ENCODE peak calls at places on chromosomes 6 and 20, in four cellular contexts. G is IMR-90, E is H1, Q is H9. Y is an unnamed sample.
A peak's percentile ranks its signal among the peaks of the same experiment; 100 is the strongest.

GRCh38 chr6:79076160-79076559 is 1.9 kb downstream of the PHIP start:
- DNase-seq in E (no peak), G (peak; percentile 5), Q (no peak), Y (no peak)

GRCh38 chr6:78909391-78909790 is 42.0 kb downstream of the IRAK1BP1 start:
- DNase-seq in E (no peak), G (peak; percentile 53), Q (no peak), Y (no peak)

GRCh38 chr6:148557796-148558457 is 188.9 kb upstream of the UST start:
- DNase-seq in Q (no peak), G (no peak), E (no peak), Y (peak; percentile 18)

GRCh38 chr6:11756726-11757125 is 21.9 kb downstream of the ADTRP start:
- DNase-seq in E (no peak), G (no peak), Q (no peak), Y (no peak)

GRCh38 chr20:61170521-61170920 is 81.5 kb upstream of the CDH4 start:
- DNase-seq in Q (peak; percentile 78), E (peak; percentile 21), G (no peak), Y (peak; percentile 74)

GRCh38 chr6:10441004-10441654 is 26.3 kb upstream of the TFAP2A start:
- DNase-seq in E (no peak), G (peak; percentile 87), Q (no peak), Y (peak; percentile 83)

GRCh38 chr6:119326291-119327005 is 23.1 kb downstream of the MAN1A1 start:
- DNase-seq in Q (no peak), G (no peak), E (no peak), Y (peak; percentile 84)

GRCh38 chr6:169993861-169994481 is 242.5 kb downstream of the ERMARD start:
- DNase-seq in E (no peak), G (no peak), Q (peak; percentile 22), Y (no peak)

GRCh38 chr20:3786126-3786484 is 435 bp downstream of the CENPB start:
- DNase-seq in G (peak; percentile 61), E (no peak), Q (no peak), Y (peak; percentile 59)

GRCh38 chr6:15335916-15336315 is 90.0 kb downstream of the JARID2 start:
- DNase-seq in Q (no peak), E (no peak), G (no peak), Y (no peak)

GRCh38 chr6:145428656-145429173 is 306.6 kb downstream of the EPM2A start:
- DNase-seq in E (no peak), G (no peak), Q (no peak), Y (peak; percentile 74)

GRCh38 chr20:49979030-49979832 is 3.5 kb upstream of the SNAI1 start:
- DNase-seq in E (no peak), G (no peak), Q (peak; percentile 86), Y (peak; percentile 85)

GRCh38 chr6:147381734-147382133 is 126.8 kb upstream of the SAMD5 start:
- DNase-seq in G (peak; percentile 81), E (no peak), Q (no peak), Y (no peak)

GRCh38 chr20:10671850-10672578 is 1.8 kb downstream of the JAG1 start:
- DNase-seq in E (no peak), G (peak; percentile 46), Q (peak; percentile 56), Y (peak; percentile 52)

GRCh38 chr6:144055121-144055931 is 40.0 kb downstream of the SF3B5 start:
- DNase-seq in Q (no peak), E (no peak), G (no peak), Y (no peak)

GRCh38 chr6:12957321-12958051 is 240.9 kb downstream of the PHACTR1 start:
- DNase-seq in Q (peak; percentile 52), G (peak; percentile 13), E (no peak), Y (peak; percentile 47)

GRCh38 chr20:37243937-37244571 is 17.6 kb downstream of the GHRH start:
- DNase-seq in E (no peak), G (no peak), Q (no peak), Y (no peak)

GRCh38 chr6:343960-344815 is 47.4 kb upstream of the IRF4 start:
- DNase-seq in E (no peak), G (no peak), Q (no peak), Y (no peak)

GRCh38 chr6:41846666-41847237 is 48.4 kb downstream of the USP49 start:
- DNase-seq in E (peak; percentile 3), Q (peak; percentile 63), G (peak; percentile 94), Y (peak; percentile 67)

GRCh38 chr6:30450548-30450907 is 38.8 kb upstream of the HLA-E start:
- DNase-seq in E (no peak), G (no peak), Q (no peak), Y (no peak)

GRCh38 chr6:13946506-13946905 is 21.8 kb downstream of the RNF182 start:
- DNase-seq in E (no peak), G (no peak), Q (no peak), Y (no peak)

GRCh38 chr6:46113370-46113769 is 16.4 kb upstream of the ENPP4 start:
- DNase-seq in Q (peak; percentile 65), G (no peak), E (no peak), Y (peak; percentile 10)

GRCh38 chr6:42726485-42727083 is 4.2 kb upstream of the PRPH2 start:
- DNase-seq in Q (peak; percentile 65), E (no peak), G (peak; percentile 91), Y (peak; percentile 85)

GRCh38 chr20:43699941-43700565 is 26.7 kb downstream of the GTSF1L start:
- DNase-seq in Q (no peak), G (no peak), E (no peak), Y (no peak)

GRCh38 chr20:37990571-37991151 is 42.6 kb downstream of the TTI1 start:
- DNase-seq in E (no peak), Q (no peak), G (peak; percentile 78), Y (no peak)

GRCh38 chr20:9514072-9514460 is 324 bp upstream of the LAMP5 start:
- DNase-seq in Q (no peak), E (no peak), G (no peak), Y (no peak)

GRCh38 chr20:45088247-45088646 is 12.7 kb downstream of the KCNS1 start:
- DNase-seq in Q (no peak), E (no peak), G (peak; percentile 96), Y (peak; percentile 39)

GRCh38 chr6:137882225-137882961 is 15.3 kb downstream of the TNFAIP3 start:
- DNase-seq in G (peak; percentile 49), Q (no peak), E (no peak), Y (no peak)

GRCh38 chr6:42709871-42710270 is 12.5 kb downstream of the PRPH2 start:
- DNase-seq in E (no peak), G (no peak), Q (no peak), Y (no peak)

GRCh38 chr6:36319436-36319762 is 17.3 kb downstream of the BNIP5 start:
- DNase-seq in G (no peak), E (no peak), Q (no peak), Y (no peak)

GRCh38 chr6:36317623-36318022 is 19.1 kb downstream of the BNIP5 start:
- DNase-seq in G (no peak), Q (no peak), E (no peak), Y (no peak)

GRCh38 chr6:36319834-36320233 is 16.9 kb downstream of the BNIP5 start:
- DNase-seq in G (no peak), Q (no peak), E (no peak), Y (no peak)

GRCh38 chr6:36320475-36320874 is 16.2 kb downstream of the BNIP5 start:
- DNase-seq in G (no peak), Q (no peak), E (no peak), Y (no peak)

DNA sequence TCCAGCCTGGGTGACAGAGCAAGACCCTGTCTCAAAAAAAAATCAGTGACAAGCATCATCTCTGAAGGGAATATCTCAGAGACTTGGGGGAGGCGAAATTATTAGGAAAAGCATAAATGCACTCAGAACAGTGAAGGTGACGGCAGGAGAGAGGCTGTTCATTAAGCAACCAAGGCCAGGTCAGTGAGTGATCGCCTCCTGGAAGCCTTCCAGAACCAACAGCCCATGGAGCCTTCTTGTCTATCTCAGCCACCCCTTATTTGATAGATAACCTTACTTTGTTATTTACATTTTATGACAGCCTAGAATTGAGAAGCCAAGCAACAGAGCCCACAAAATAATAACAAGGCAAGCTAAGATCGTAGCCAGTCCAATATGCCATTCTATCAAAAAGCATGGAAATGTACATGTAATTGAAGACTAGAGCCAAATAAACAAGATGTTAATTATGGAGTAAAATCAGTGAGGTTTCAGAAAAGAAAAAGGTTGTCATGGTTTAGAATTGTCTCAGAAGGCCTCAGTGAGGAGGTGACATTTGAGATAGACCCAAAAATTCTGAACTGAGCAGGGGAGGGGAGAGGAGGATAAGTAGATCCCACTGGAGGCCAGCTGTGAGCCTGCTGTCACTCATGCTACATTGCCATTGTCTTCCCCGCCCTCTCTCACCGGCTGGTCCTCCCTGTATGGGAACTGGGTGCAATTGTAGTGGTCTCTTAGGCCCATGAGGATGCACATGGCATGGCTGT is 17.8 kb downstream of the BNIP5 start:
- DNase-seq in E (no peak), Q (no peak), G (no peak), Y (no peak)
- H4K5ac ChIP-seq in E (no peak overlapping the region), Q (no peak overlapping the region), G (no peak overlapping the region), Y (no peak overlapping the region)

DNA sequence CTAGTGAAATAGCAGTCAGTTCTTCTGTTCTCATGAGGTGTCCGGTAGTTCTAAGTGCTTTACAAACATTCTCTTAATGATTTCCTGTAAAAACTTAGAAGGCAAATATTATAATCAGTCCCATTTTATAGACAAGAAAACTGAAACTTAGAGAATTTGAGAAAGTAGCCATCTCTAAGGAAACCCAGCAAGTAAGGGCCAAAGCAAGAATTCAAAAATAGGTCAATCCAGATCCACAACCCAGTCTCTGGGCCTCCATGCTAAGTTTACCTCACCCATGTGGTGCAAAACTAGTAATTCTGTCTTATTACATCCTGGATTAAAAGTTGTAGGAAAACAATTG is 27.6 kb upstream of the ASXL1 start:
- DNase-seq in G (no peak), E (no peak), Q (no peak), Y (no peak)
- H3K9ac ChIP-seq in G (no peak overlapping the region), E (no peak overlapping the region), Q (no peak overlapping the region), Y (no peak overlapping the region)

DNA sequence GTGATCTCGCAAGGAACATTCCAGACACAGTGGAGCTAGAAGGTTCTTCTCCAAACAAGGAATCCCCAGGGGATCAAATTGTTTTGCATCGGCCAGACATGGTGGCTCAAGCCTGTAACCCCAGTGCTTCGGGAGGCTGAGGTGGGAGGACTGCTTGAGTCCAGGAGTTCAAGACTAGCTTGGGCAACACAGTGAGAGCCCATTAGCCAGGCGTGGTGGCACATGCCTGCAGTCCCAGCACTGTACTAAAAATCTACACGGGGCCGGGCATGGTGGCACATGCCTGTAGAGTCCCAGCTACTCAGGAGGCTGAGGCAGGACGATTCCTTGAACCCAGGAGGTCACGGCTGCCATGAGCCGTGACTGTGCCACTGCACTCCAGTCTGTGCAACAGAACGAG is 15.3 kb downstream of the GMEB2 start:
- DNase-seq in Q (no peak), E (no peak), G (no peak), Y (no peak)
- H4K5ac ChIP-seq in Q (no peak overlapping the region), E (no peak overlapping the region), G (no peak overlapping the region), Y (no peak overlapping the region)

GRCh38 chr20:17961600-17961965 is 7.0 kb downstream of the SNX5 start:
- DNase-seq in Q (no peak), G (peak; percentile 33), E (no peak), Y (no peak)

GRCh38 chr20:17960927-17961599 is 7.5 kb downstream of the SNX5 start:
- DNase-seq in Q (no peak), E (no peak), G (peak; percentile 66), Y (no peak)

GRCh38 chr20:17957505-17958325 is 10.9 kb downstream of the SNX5 start:
- DNase-seq in G (peak; percentile 64), E (no peak), Q (no peak), Y (no peak)

GRCh38 chr20:17958326-17959256 is 10.0 kb downstream of the SNX5 start:
- DNase-seq in E (no peak), G (peak; percentile 61), Q (no peak), Y (no peak)

DNA sequence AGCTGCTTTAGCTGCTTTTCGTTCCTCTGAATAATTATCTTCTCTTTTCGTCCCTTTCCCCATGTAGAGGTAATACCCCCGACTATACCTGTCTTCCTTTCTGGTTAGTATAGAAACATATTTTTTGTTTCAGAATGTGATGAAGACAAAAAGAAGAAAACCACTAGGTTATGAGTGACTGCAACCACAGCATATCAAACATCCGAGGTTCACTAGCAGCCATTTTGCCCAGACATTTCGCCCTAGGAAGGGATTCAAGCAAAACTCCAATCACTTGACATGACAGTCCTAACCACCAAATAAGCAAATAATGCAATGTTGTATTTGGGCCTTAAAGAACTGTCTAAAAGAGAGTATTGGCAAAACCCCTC is 9.4 kb downstream of the SNX5 start:
- DNase-seq in Q (no peak), G (no peak), E (no peak), Y (no peak)
- H3K9ac ChIP-seq in Q (no peak overlapping the region), G (no peak overlapping the region), E (no peak overlapping the region), Y (peak overlapping the region; percentile 20)

Y was measured in mesendoderm.